ENCODE peak calls at places on chromosome 7, in seven cellular contexts. One of them, this sample, is unnamed.

GRCh38 chr7:132145063-132145462 is 431.2 kb downstream of the PLXNA4 start:
- DNase-seq in HCT116: no peak
- DNase-seq in HepG2: no peak
- DNase-seq in SK-N-SH: no peak
- DNase-seq in H1: no peak
- DNase-seq in K562: no peak
- DNase-seq in GM12878: no peak
- DNase-seq in this sample: no peak

GRCh38 chr7:141014091-141014490 is 661 bp downstream of the MRPS33 start:
- DNase-seq in H1: no peak
- DNase-seq in GM12878: no peak
- DNase-seq in HCT116: no peak
- DNase-seq in K562: peak; percentile 43
- DNase-seq in HepG2: no peak
- DNase-seq in SK-N-SH: peak; percentile 38
- DNase-seq in this sample: no peak

GRCh38 chr7:106187613-106188350 is 75.7 kb upstream of the SYPL1 start:
- DNase-seq in H1: no peak
- DNase-seq in SK-N-SH: no peak
- DNase-seq in HCT116: no peak
- DNase-seq in GM12878: no peak
- DNase-seq in HepG2: no peak
- DNase-seq in K562: no peak
- DNase-seq in this sample: no peak

GRCh38 chr7:49166441-49166840 is 242.1 kb downstream of the CDC14C start:
- DNase-seq in SK-N-SH: peak; percentile 1
- DNase-seq in HCT116: no peak
- DNase-seq in HepG2: no peak
- DNase-seq in H1: no peak
- DNase-seq in K562: no peak
- DNase-seq in GM12878: no peak
- DNase-seq in this sample: peak; percentile 37

GRCh38 chr7:104661575-104661974 is 333.2 kb downstream of the LHFPL3 start:
- DNase-seq in SK-N-SH: no peak
- DNase-seq in H1: no peak
- DNase-seq in HepG2: no peak
- DNase-seq in HCT116: no peak
- DNase-seq in K562: no peak
- DNase-seq in GM12878: no peak
- DNase-seq in this sample: no peak

GRCh38 chr7:26863504-26864308 is 684 bp downstream of the SKAP2 start:
- DNase-seq in HCT116: peak; percentile 18
- DNase-seq in K562: peak; percentile 20
- DNase-seq in HepG2: peak; percentile 12
- DNase-seq in H1: no peak
- DNase-seq in GM12878: peak; percentile 37
- DNase-seq in SK-N-SH: no peak
- DNase-seq in this sample: no peak

GRCh38 chr7:71601840-71602239 is 469.9 kb downstream of the GALNT17 start:
- DNase-seq in K562: no peak
- DNase-seq in GM12878: no peak
- DNase-seq in H1: no peak
- DNase-seq in HepG2: no peak
- DNase-seq in HCT116: no peak
- DNase-seq in SK-N-SH: no peak
- DNase-seq in this sample: no peak

GRCh38 chr7:76316984-76317781 is 14.7 kb downstream of the HSPB1 start:
- DNase-seq in HepG2: no peak
- DNase-seq in K562: no peak
- DNase-seq in H1: no peak
- DNase-seq in SK-N-SH: no peak
- DNase-seq in HCT116: no peak
- DNase-seq in GM12878: no peak
- DNase-seq in this sample: no peak

GRCh38 chr7:124942405-124942804 is 12.8 kb upstream of the POT1 start:
- DNase-seq in HepG2: no peak
- DNase-seq in HCT116: no peak
- DNase-seq in H1: no peak
- DNase-seq in SK-N-SH: no peak
- DNase-seq in K562: no peak
- DNase-seq in GM12878: no peak
- DNase-seq in this sample: no peak

GRCh38 chr7:123594813-123595241 is 6.8 kb upstream of the ASB15 start:
- DNase-seq in HCT116: no peak
- DNase-seq in K562: no peak
- DNase-seq in GM12878: no peak
- DNase-seq in H1: peak; percentile 46
- DNase-seq in SK-N-SH: no peak
- DNase-seq in HepG2: peak; percentile 59
- DNase-seq in this sample: no peak

GRCh38 chr7:148914208-148914777 is 30.2 kb upstream of the EZH2 start:
- DNase-seq in GM12878: no peak
- DNase-seq in HCT116: peak; percentile 71
- DNase-seq in HepG2: no peak
- DNase-seq in H1: no peak
- DNase-seq in SK-N-SH: no peak
- DNase-seq in K562: peak; percentile 38
- DNase-seq in this sample: no peak

GRCh38 chr7:30996261-30996660 is 32.5 kb downstream of the GHRHR start:
- DNase-seq in SK-N-SH: no peak
- DNase-seq in HepG2: no peak
- DNase-seq in K562: no peak
- DNase-seq in GM12878: no peak
- DNase-seq in H1: no peak
- DNase-seq in HCT116: no peak
- DNase-seq in this sample: no peak

GRCh38 chr7:25894002-25894901 is 257.7 kb upstream of the NFE2L3 start:
- DNase-seq in K562: no peak
- DNase-seq in HCT116: peak; percentile 61
- DNase-seq in SK-N-SH: peak; percentile 25
- DNase-seq in GM12878: peak; percentile 53
- DNase-seq in H1: peak; percentile 13
- DNase-seq in HepG2: peak; percentile 45
- DNase-seq in this sample: peak; percentile 43

GRCh38 chr7:47370461-47371042 is 211.4 kb downstream of the TNS3 start:
- DNase-seq in K562: no peak
- DNase-seq in HCT116: no peak
- DNase-seq in H1: no peak
- DNase-seq in SK-N-SH: no peak
- DNase-seq in HepG2: no peak
- DNase-seq in GM12878: no peak
- DNase-seq in this sample: no peak

GRCh38 chr7:54996391-54996790 is 22.4 kb upstream of the EGFR start:
- DNase-seq in GM12878: no peak
- DNase-seq in HCT116: no peak
- DNase-seq in K562: no peak
- DNase-seq in SK-N-SH: no peak
- DNase-seq in H1: no peak
- DNase-seq in HepG2: no peak
- DNase-seq in this sample: no peak

GRCh38 chr7:74365320-74366022 is 76.3 kb downstream of the CLIP2 start:
- DNase-seq in H1: no peak
- DNase-seq in HepG2: peak; percentile 90
- DNase-seq in K562: peak; percentile 100
- DNase-seq in HCT116: peak; percentile 28
- DNase-seq in SK-N-SH: peak; percentile 100
- DNase-seq in GM12878: no peak
- DNase-seq in this sample: peak; percentile 96

GRCh38 chr7:70042533-70042932 is 444.3 kb downstream of the AUTS2 start:
- DNase-seq in SK-N-SH: peak; percentile 31
- DNase-seq in HepG2: no peak
- DNase-seq in K562: no peak
- DNase-seq in GM12878: no peak
- DNase-seq in H1: no peak
- DNase-seq in HCT116: no peak
- DNase-seq in this sample: peak; percentile 51

GRCh38 chr7:6271694-6272371 is 591 bp downstream of the CYTH3 start:
- DNase-seq in SK-N-SH: no peak
- DNase-seq in HCT116: no peak
- DNase-seq in K562: peak; percentile 54
- DNase-seq in HepG2: no peak
- DNase-seq in H1: no peak
- DNase-seq in GM12878: no peak
- DNase-seq in this sample: peak; percentile 40

GRCh38 chr7:80324032-80324431 is 187.8 kb downstream of the GNAT3 start:
- DNase-seq in HepG2: no peak
- DNase-seq in HCT116: no peak
- DNase-seq in SK-N-SH: no peak
- DNase-seq in K562: no peak
- DNase-seq in H1: no peak
- DNase-seq in GM12878: no peak
- DNase-seq in this sample: peak; percentile 66

GRCh38 chr7:16135628-16136027 is 285.7 kb downstream of the CRPPA start:
- DNase-seq in HepG2: no peak
- DNase-seq in HCT116: no peak
- DNase-seq in SK-N-SH: no peak
- DNase-seq in K562: no peak
- DNase-seq in GM12878: no peak
- DNase-seq in H1: no peak
- DNase-seq in this sample: no peak

GRCh38 chr7:42351313-42351935 is 114.4 kb upstream of the GLI3 start:
- DNase-seq in HepG2: no peak
- DNase-seq in SK-N-SH: no peak
- DNase-seq in H1: no peak
- DNase-seq in HCT116: no peak
- DNase-seq in K562: no peak
- DNase-seq in GM12878: no peak
- DNase-seq in this sample: no peak

GRCh38 chr7:1136841-1137516 is 23.0 kb downstream of the ZFAND2A start:
- DNase-seq in H1: no peak
- DNase-seq in GM12878: no peak
- DNase-seq in HepG2: peak; percentile 38
- DNase-seq in K562: no peak
- DNase-seq in SK-N-SH: peak; percentile 49
- DNase-seq in HCT116: no peak
- DNase-seq in this sample: no peak

GRCh38 chr7:19224951-19225350 is 79.7 kb upstream of the FERD3L start:
- DNase-seq in SK-N-SH: no peak
- DNase-seq in HCT116: no peak
- DNase-seq in GM12878: no peak
- DNase-seq in H1: no peak
- DNase-seq in K562: no peak
- DNase-seq in HepG2: no peak
- DNase-seq in this sample: no peak

DNA sequence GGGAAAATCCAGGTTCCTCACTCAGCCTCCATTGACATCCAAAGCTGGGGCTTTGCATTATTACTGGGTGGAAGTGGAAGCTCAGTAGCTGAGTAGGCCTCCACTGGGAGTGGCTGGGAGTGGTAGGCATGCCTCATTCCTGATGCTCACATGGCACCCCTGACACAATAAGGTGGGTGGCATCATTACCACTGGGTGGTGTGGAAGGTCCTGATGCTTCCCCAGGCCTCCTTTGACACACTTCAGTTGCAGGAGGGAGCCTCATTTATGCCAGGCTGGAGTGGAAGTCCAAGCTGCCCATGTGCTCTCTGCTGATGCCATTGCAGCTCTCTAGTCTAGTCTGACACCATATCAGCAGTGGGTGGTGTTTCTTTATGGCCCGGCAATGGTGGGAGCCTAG is 48.2 kb upstream of the GPR141 start:
- DNase-seq in HCT116: no peak
- DNase-seq in H1: no peak
- DNase-seq in GM12878: no peak
- DNase-seq in HepG2: no peak
- DNase-seq in SK-N-SH: no peak
- DNase-seq in K562: no peak
- DNase-seq in this sample: no peak
- TF ChIP-seq JUND in HCT116: no peak
- TF ChIP-seq JUND in H1: no peak
- TF ChIP-seq JUND in GM12878: no peak
- TF ChIP-seq JUND in HepG2: no peak
- TF ChIP-seq JUND in SK-N-SH: no peak
- TF ChIP-seq JUND in K562: no peak
- TF ChIP-seq JUND in this sample: no peak

DNA sequence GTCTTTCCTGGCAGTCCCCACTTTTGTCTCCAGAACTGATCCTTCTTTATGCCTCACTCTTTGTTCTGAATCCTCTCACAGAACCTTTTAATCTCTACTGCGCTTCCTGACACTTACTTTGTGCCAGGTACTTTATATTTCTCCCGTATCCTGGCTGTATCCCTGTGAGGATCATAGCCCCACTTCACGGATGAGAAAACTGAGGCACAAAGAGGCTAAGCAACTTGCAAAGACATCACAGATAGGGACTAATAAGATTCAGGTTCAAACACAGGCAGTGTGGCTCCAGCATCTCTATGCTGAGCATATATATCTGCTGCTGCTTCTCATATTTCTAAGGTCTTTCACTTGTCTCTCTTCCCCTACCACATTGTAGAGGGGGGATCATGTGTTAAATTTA is 116.7 kb downstream of the CHN2 start:
- DNase-seq in H1: no peak
- DNase-seq in SK-N-SH: no peak
- DNase-seq in K562: no peak
- DNase-seq in GM12878: no peak
- DNase-seq in HCT116: no peak
- DNase-seq in HepG2: no peak
- DNase-seq in this sample: no peak
- TF ChIP-seq JUND in H1: no peak
- TF ChIP-seq JUND in SK-N-SH: no peak
- TF ChIP-seq JUND in K562: no peak
- TF ChIP-seq JUND in GM12878: no peak
- TF ChIP-seq JUND in HCT116: no peak
- TF ChIP-seq JUND in HepG2: no peak
- TF ChIP-seq JUND in this sample: no peak

DNA sequence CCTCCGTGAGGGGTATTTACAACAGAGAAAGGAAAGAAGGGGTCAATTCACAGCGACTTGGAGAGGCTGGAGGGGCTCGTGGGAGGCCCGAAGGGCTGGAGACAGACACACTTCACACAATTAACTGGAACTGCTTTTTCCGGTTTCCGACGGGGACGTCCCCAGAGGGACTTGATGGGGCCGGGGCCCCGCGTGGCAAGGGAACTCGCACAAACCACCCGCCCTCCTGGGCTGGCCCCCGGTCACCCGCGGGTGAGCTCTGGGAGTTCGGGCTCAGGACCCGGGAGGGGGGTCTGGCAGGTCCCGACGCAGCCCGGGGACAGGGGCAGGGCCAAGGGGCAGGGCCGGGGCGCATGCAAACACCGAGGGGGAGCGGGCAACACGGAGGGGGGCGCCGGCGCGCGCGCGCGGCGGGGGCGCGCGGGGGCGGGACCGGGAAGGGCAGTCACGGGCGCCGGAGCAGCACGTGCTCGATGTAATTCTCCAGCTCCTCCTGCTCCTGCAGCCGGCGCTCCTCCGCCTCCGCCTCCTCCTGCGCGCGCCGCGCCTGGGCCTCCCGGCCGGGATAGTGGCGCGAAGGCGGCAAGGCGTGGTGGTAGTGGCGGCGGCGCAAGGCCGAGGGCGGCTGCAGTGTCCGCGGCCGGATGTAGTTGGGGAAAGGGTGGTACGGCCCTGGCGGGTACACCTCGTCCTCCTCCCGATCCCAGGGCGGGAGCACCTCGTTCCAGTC is 2.7 kb downstream of the VGF start:
- DNase-seq in H1: no peak
- DNase-seq in K562: peak; percentile 83
- DNase-seq in HepG2: no peak
- DNase-seq in HCT116: no peak
- DNase-seq in SK-N-SH: peak; percentile 88
- DNase-seq in GM12878: no peak
- DNase-seq in this sample: peak; percentile 73
- TF ChIP-seq JUND in H1: no peak
- TF ChIP-seq JUND in K562: no peak
- TF ChIP-seq JUND in HepG2: no peak
- TF ChIP-seq JUND in HCT116: no peak
- TF ChIP-seq JUND in SK-N-SH: no peak
- TF ChIP-seq JUND in GM12878: no peak
- TF ChIP-seq JUND in this sample: no peak

GRCh38 chr7:116810267-116811116 is 51.9 kb upstream of the CAPZA2 start:
- DNase-seq in H1: no peak
- DNase-seq in K562: no peak
- DNase-seq in SK-N-SH: no peak
- DNase-seq in GM12878: no peak
- DNase-seq in HepG2: peak; percentile 95
- DNase-seq in HCT116: no peak
- DNase-seq in this sample: no peak
- TF ChIP-seq JUND in H1: no peak
- TF ChIP-seq JUND in K562: no peak
- TF ChIP-seq JUND in SK-N-SH: peak; percentile 21
- TF ChIP-seq JUND in GM12878: no peak
- TF ChIP-seq JUND in HepG2: peak; percentile 53
- TF ChIP-seq JUND in HCT116: no peak
- TF ChIP-seq JUND in this sample: no peak

This sample was measured in T47D.